ENCODE peak calls at places on chromosomes 12 and 14, in four cellular contexts. O is K562, Y is GM12878, Z is IMR-90. T is an unnamed sample. For H3K4me1, the result is how much of the 10 kb centered on the place peaks cover.

GRCh38 chr12:62907067-62907466 is 27.9 kb downstream of the PPM1H start:
- DNase-seq in Y (no peak), Z (no peak), O (no peak), T (no peak)

GRCh38 chr12:14845350-14845750 is 2.0 kb upstream of the ART4 start:
- DNase-seq in Y (no peak), Z (peak), O (peak), T (no peak)

GRCh38 chr14:74825008-74825407 is 50.9 kb downstream of the PROX2 start:
- DNase-seq in Y (no peak), O (no peak), Z (peak), T (no peak)

GRCh38 chr14:43475762-43476161 is 1031.3 kb downstream of the FSCB start:
- DNase-seq in Z (no peak), O (no peak), Y (no peak), T (no peak)

GRCh38 chr14:94376108-94376975 is 12.1 kb downstream of the SERPINA1 start:
- DNase-seq in Y (no peak), O (no peak), Z (no peak), T (no peak)

GRCh38 chr12:103729499-103729898 is 111.5 kb downstream of the NT5DC3 start:
- DNase-seq in O (no peak), Y (no peak), Z (no peak), T (no peak)

GRCh38 chr14:104799657-104800599 is 973 bp upstream of the ZBTB42 start:
- DNase-seq in O (peak), Y (no peak), Z (peak), T (peak)

GRCh38 chr14:56087824-56088571 is 30.2 kb upstream of the PELI2 start:
- DNase-seq in Z (no peak), O (no peak), Y (no peak), T (no peak)

GRCh38 chr14:95485222-95485819 is 31.1 kb downstream of the SYNE3 start:
- DNase-seq in Y (no peak), Z (no peak), O (no peak), T (no peak)

GRCh38 chr12:65659681-65660080 is 164.6 kb upstream of the HMGA2 start:
- DNase-seq in Y (no peak), O (no peak), Z (no peak), T (no peak)

GRCh38 chr12:126747530-126748149 is 1519.3 kb upstream of the TMEM132C start:
- DNase-seq in Y (no peak), O (peak), Z (no peak), T (no peak)

GRCh38 chr12:5442251-5443006 is 10.5 kb downstream of the NTF3 start:
- DNase-seq in Y (no peak), O (peak), Z (peak), T (no peak)

GRCh38 chr12:120917748-120918147 is 13.6 kb upstream of the SPPL3 start:
- DNase-seq in O (no peak), Y (no peak), Z (no peak), T (no peak)

GRCh38 chr12:68157295-68157871 is 2.2 kb downstream of the IFNG start:
- DNase-seq in Z (no peak), O (no peak), Y (no peak), T (no peak)

GRCh38 chr12:68510394-68510793 is 100.3 kb upstream of the RAP1B start:
- DNase-seq in O (no peak), Z (no peak), Y (no peak), T (no peak)

GRCh38 chr12:106138279-106138645 is 492 bp downstream of the NUAK1 start:
- DNase-seq in O (no peak), Y (no peak), Z (no peak), T (no peak)

DNA sequence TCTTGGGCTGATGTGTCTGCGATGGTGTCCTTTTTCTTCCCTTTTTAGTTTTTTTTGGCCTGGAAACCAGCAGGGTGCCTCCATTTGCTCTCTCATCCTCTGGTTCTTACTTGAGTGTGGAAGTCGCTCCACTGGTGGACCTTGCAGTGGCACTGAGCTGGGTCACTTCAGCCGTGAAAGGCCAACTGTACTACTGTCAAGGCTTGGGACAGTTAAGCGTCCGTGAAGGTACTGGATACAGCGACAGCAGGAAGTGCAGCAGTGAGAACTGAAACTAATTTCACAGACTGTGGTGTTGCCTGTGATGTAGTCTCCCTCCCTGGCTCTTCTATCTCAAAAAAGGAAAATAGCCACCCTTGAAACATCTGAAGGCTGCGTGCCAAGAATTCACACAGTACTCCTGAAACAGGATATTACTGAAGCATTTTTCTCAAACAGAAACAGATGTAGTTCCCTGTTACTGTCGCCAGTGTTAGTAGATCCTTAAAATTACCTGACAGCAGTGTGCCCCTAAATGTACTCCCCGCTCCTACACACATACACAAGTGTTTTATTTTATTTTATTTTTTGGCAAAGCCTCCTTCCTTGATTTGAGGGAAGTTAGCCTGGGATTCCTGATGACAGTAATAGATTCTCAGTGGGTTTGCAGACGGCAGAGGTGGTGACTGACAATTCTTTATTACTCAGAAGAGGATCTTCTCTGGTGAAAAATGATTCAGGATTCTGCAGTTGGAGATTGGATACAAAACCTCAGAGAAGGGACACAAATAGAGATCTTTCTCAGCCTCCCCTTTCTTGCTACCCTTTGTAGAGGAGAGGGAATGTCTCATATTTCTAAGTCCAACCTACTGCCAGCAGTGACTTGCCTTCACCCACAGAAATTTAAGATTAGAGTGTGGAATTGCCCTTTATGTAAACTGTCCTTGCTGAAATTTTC is 4.3 kb downstream of the SUSD6 start:
- DNase-seq in Z (peak), Y (peak), O (no peak), T (no peak)
- TF ChIP-seq CHD1 in Z (no peak), Y (peak), O (no peak), T (no peak)

GRCh38 chr12:77767335-77767734 is 63.4 kb upstream of the NAV3 start:
- DNase-seq in O (no peak), Y (no peak), Z (no peak), T (no peak)
- TF ChIP-seq CTCF in O (no peak), Y (no peak), Z (no peak), T (no peak)

GRCh38 chr12:97048421-97049035 is 141.5 kb downstream of the NEDD1 start:
- DNase-seq in Y (no peak), Z (no peak), O (no peak), T (no peak)

GRCh38 chr12:97047361-97047760 is 140.3 kb downstream of the NEDD1 start:
- DNase-seq in O (no peak), Y (no peak), Z (no peak), T (no peak)

DNA sequence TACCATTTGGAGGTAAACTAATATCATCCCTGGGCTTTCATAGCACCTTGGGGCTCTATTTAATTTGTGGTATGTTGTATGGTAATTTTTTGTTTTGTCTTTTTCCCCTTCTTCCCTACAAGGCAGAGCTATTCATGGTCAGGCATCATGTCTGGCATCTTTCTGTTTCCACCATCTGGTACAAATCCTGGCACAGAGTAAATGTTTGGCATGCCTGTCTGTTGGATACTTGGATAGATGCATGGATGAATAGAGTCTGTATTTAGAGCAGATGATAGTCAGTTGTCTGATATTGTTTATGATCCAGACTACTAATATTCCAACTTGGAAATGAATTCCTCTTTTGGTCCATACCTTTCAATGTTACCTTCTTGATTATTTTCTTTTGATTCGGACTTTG is 139.8 kb downstream of the NEDD1 start:
- DNase-seq in Z (no peak), O (no peak), Y (no peak), T (no peak)
- H3K4me1 ChIP-seq in Z (under half), O (under half), Y (under half), T (under half)

DNA sequence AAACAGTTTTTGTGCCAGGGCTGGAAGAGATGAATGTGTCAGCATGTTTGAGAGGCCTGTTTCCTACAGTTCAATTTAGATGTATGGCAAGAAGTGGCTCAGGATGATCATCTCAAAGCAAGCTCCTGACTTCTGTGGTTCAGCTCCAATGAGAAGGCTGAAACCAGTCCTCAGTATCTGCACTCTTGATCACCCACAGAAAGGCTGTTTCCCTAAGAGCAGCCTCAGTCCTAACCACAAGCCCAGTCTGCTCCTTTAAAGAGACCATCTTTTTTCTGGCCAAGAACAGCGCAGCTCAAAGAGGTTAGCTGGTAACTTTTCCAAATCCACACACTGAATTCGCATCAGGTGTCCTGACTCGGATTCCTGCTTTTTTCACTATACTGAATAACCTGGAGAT is 19.2 kb downstream of the CSRP2 start:
- DNase-seq in Y (no peak), O (peak), Z (no peak), T (no peak)
- TF ChIP-seq CHD1 in Y (no peak), O (no peak), Z (no peak), T (no peak)

T was measured in H1.